ENCODE peak calls at places on chromosomes 13 and 19, in ten cellular contexts. One of them, this sample, is unnamed.
A peak's percentile ranks its signal among the peaks of the same experiment; 100 is the strongest.

GRCh38 chr13:39353988-39354387 is 249.0 kb downstream of the LHFPL6 start:
- DNase-seq in mucosa of descending colon: no peak
- DNase-seq in kidney epithelial cell: no peak
- DNase-seq in AG09309: peak; percentile 38
- DNase-seq in fibroblast of mammary gland: peak; percentile 55
- DNase-seq in heart left ventricle: no peak
- DNase-seq in body of pancreas: no peak
- DNase-seq in HL-60: no peak
- DNase-seq in suprapubic skin: no peak
- DNase-seq in brain microvascular endothelial cell: peak; percentile 57
- DNase-seq in this sample: peak; percentile 80

GRCh38 chr19:3966051-3967017 is 4.6 kb downstream of the DAPK3 start:
- DNase-seq in body of pancreas: peak; percentile 83
- DNase-seq in AG09309: no peak
- DNase-seq in HL-60: no peak
- DNase-seq in fibroblast of mammary gland: no peak
- DNase-seq in brain microvascular endothelial cell: no peak
- DNase-seq in heart left ventricle: no peak
- DNase-seq in mucosa of descending colon: peak; percentile 91
- DNase-seq in kidney epithelial cell: no peak
- DNase-seq in suprapubic skin: peak; percentile 59
- DNase-seq in this sample: no peak

GRCh38 chr19:50803633-50804419 is 13.6 kb downstream of the ACP4 start:
- DNase-seq in mucosa of descending colon: no peak
- DNase-seq in brain microvascular endothelial cell: no peak
- DNase-seq in HL-60: no peak
- DNase-seq in AG09309: no peak
- DNase-seq in kidney epithelial cell: no peak
- DNase-seq in suprapubic skin: no peak
- DNase-seq in fibroblast of mammary gland: peak; percentile 10
- DNase-seq in heart left ventricle: no peak
- DNase-seq in body of pancreas: no peak
- DNase-seq in this sample: peak; percentile 22

GRCh38 chr19:4096049-4096892 is 27.7 kb downstream of the MAP2K2 start:
- DNase-seq in suprapubic skin: no peak
- DNase-seq in AG09309: no peak
- DNase-seq in HL-60: no peak
- DNase-seq in kidney epithelial cell: no peak
- DNase-seq in fibroblast of mammary gland: no peak
- DNase-seq in brain microvascular endothelial cell: no peak
- DNase-seq in body of pancreas: no peak
- DNase-seq in mucosa of descending colon: peak; percentile 93
- DNase-seq in heart left ventricle: no peak
- DNase-seq in this sample: no peak

GRCh38 chr19:52786078-52786463 is 520 bp downstream of the ZNF600 start:
- DNase-seq in mucosa of descending colon: peak; percentile 61
- DNase-seq in suprapubic skin: peak; percentile 66
- DNase-seq in heart left ventricle: no peak
- DNase-seq in brain microvascular endothelial cell: no peak
- DNase-seq in body of pancreas: peak; percentile 17
- DNase-seq in kidney epithelial cell: no peak
- DNase-seq in HL-60: no peak
- DNase-seq in fibroblast of mammary gland: no peak
- DNase-seq in AG09309: no peak
- DNase-seq in this sample: no peak

GRCh38 chr19:46513461-46514236 is 18.0 kb upstream of the PNMA8B start:
- DNase-seq in suprapubic skin: peak; percentile 88
- DNase-seq in HL-60: peak; percentile 50
- DNase-seq in AG09309: peak; percentile 20
- DNase-seq in heart left ventricle: peak; percentile 73
- DNase-seq in fibroblast of mammary gland: peak; percentile 70
- DNase-seq in brain microvascular endothelial cell: peak; percentile 47
- DNase-seq in body of pancreas: peak; percentile 81
- DNase-seq in kidney epithelial cell: no peak
- DNase-seq in mucosa of descending colon: peak; percentile 73
- DNase-seq in this sample: peak; percentile 85

GRCh38 chr13:114032121-114032799 is 58.4 kb upstream of the C13orf46 start:
- DNase-seq in heart left ventricle: no peak
- DNase-seq in suprapubic skin: no peak
- DNase-seq in brain microvascular endothelial cell: peak; percentile 68
- DNase-seq in mucosa of descending colon: no peak
- DNase-seq in AG09309: no peak
- DNase-seq in body of pancreas: no peak
- DNase-seq in HL-60: no peak
- DNase-seq in fibroblast of mammary gland: peak; percentile 83
- DNase-seq in kidney epithelial cell: no peak
- DNase-seq in this sample: peak; percentile 86

GRCh38 chr19:49335071-49335783 is at the start of gene CD37:
- DNase-seq in fibroblast of mammary gland: no peak
- DNase-seq in AG09309: no peak
- DNase-seq in body of pancreas: peak; percentile 11
- DNase-seq in HL-60: peak; percentile 60
- DNase-seq in brain microvascular endothelial cell: no peak
- DNase-seq in kidney epithelial cell: no peak
- DNase-seq in mucosa of descending colon: no peak
- DNase-seq in heart left ventricle: peak; percentile 28
- DNase-seq in suprapubic skin: no peak
- DNase-seq in this sample: no peak

GRCh38 chr13:24135674-24136300 is 24.7 kb upstream of the SPATA13 start:
- DNase-seq in fibroblast of mammary gland: peak; percentile 64
- DNase-seq in heart left ventricle: no peak
- DNase-seq in AG09309: no peak
- DNase-seq in kidney epithelial cell: no peak
- DNase-seq in suprapubic skin: no peak
- DNase-seq in HL-60: no peak
- DNase-seq in mucosa of descending colon: no peak
- DNase-seq in body of pancreas: no peak
- DNase-seq in brain microvascular endothelial cell: peak; percentile 32
- DNase-seq in this sample: peak; percentile 60

GRCh38 chr13:44837250-44837649 is 152.0 kb downstream of the NUFIP1 start:
- DNase-seq in HL-60: no peak
- DNase-seq in kidney epithelial cell: no peak
- DNase-seq in brain microvascular endothelial cell: no peak
- DNase-seq in fibroblast of mammary gland: peak; percentile 58
- DNase-seq in heart left ventricle: no peak
- DNase-seq in body of pancreas: no peak
- DNase-seq in AG09309: no peak
- DNase-seq in suprapubic skin: no peak
- DNase-seq in mucosa of descending colon: no peak
- DNase-seq in this sample: peak; percentile 60

GRCh38 chr19:1298235-1298634 is 12.6 kb downstream of the EFNA2 start:
- DNase-seq in heart left ventricle: no peak
- DNase-seq in suprapubic skin: no peak
- DNase-seq in body of pancreas: no peak
- DNase-seq in fibroblast of mammary gland: no peak
- DNase-seq in AG09309: no peak
- DNase-seq in mucosa of descending colon: no peak
- DNase-seq in brain microvascular endothelial cell: no peak
- DNase-seq in HL-60: no peak
- DNase-seq in kidney epithelial cell: no peak
- DNase-seq in this sample: no peak

GRCh38 chr19:54096642-54097106 is 3.9 kb downstream of the OSCAR start:
- DNase-seq in AG09309: peak; percentile 16
- DNase-seq in kidney epithelial cell: no peak
- DNase-seq in heart left ventricle: no peak
- DNase-seq in fibroblast of mammary gland: peak; percentile 57
- DNase-seq in HL-60: peak; percentile 46
- DNase-seq in suprapubic skin: no peak
- DNase-seq in body of pancreas: no peak
- DNase-seq in mucosa of descending colon: no peak
- DNase-seq in brain microvascular endothelial cell: no peak
- DNase-seq in this sample: peak; percentile 58

GRCh38 chr13:28716511-28716910 is 2.3 kb downstream of the SLC46A3 start:
- DNase-seq in mucosa of descending colon: peak; percentile 70
- DNase-seq in AG09309: peak; percentile 40
- DNase-seq in suprapubic skin: no peak
- DNase-seq in HL-60: no peak
- DNase-seq in body of pancreas: peak; percentile 54
- DNase-seq in brain microvascular endothelial cell: peak; percentile 71
- DNase-seq in kidney epithelial cell: peak; percentile 23
- DNase-seq in fibroblast of mammary gland: peak; percentile 92
- DNase-seq in heart left ventricle: peak; percentile 72
- DNase-seq in this sample: peak; percentile 52

GRCh38 chr13:30431269-30431950 is 9.1 kb downstream of the UBE2L5 start:
- DNase-seq in kidney epithelial cell: no peak
- DNase-seq in body of pancreas: no peak
- DNase-seq in HL-60: no peak
- DNase-seq in heart left ventricle: no peak
- DNase-seq in brain microvascular endothelial cell: no peak
- DNase-seq in suprapubic skin: no peak
- DNase-seq in fibroblast of mammary gland: peak; percentile 57
- DNase-seq in mucosa of descending colon: no peak
- DNase-seq in AG09309: no peak
- DNase-seq in this sample: peak; percentile 33

GRCh38 chr13:73059460-73060250 is 850 bp downstream of the KLF5 start:
- DNase-seq in fibroblast of mammary gland: no peak
- DNase-seq in body of pancreas: peak; percentile 82
- DNase-seq in brain microvascular endothelial cell: no peak
- DNase-seq in kidney epithelial cell: no peak
- DNase-seq in heart left ventricle: peak; percentile 40
- DNase-seq in mucosa of descending colon: peak; percentile 68
- DNase-seq in suprapubic skin: peak; percentile 73
- DNase-seq in HL-60: no peak
- DNase-seq in AG09309: no peak
- DNase-seq in this sample: peak; percentile 29
- H3K4me3 ChIP-seq in fibroblast of mammary gland: peak overlapping the region; percentile 69
- H3K4me3 ChIP-seq in body of pancreas: peak overlapping the region; percentile 82
- H3K4me3 ChIP-seq in brain microvascular endothelial cell: peak overlapping the region; percentile 69
- H3K4me3 ChIP-seq in kidney epithelial cell: peak overlapping the region; percentile 96
- H3K4me3 ChIP-seq in heart left ventricle: peak overlapping the region; percentile 72
- H3K4me3 ChIP-seq in mucosa of descending colon: peak overlapping the region; percentile 83
- H3K4me3 ChIP-seq in suprapubic skin: peak overlapping the region; percentile 83
- H3K4me3 ChIP-seq in HL-60: peak overlapping the region; percentile 72
- H3K4me3 ChIP-seq in AG09309: peak overlapping the region; percentile 85
- H3K4me3 ChIP-seq in this sample: peak overlapping the region; percentile 77

GRCh38 chr19:58021541-58022282 is 12.1 kb upstream of the ZSCAN1 start:
- DNase-seq in AG09309: peak; percentile 31
- DNase-seq in body of pancreas: peak; percentile 37
- DNase-seq in heart left ventricle: peak; percentile 66
- DNase-seq in kidney epithelial cell: no peak
- DNase-seq in fibroblast of mammary gland: peak; percentile 61
- DNase-seq in brain microvascular endothelial cell: peak; percentile 9
- DNase-seq in HL-60: no peak
- DNase-seq in suprapubic skin: no peak
- DNase-seq in mucosa of descending colon: no peak
- DNase-seq in this sample: peak; percentile 55
- TF ChIP-seq CTCF in AG09309: peak; percentile 54
- TF ChIP-seq CTCF in body of pancreas: peak; percentile 56
- TF ChIP-seq CTCF in heart left ventricle: peak; percentile 79
- TF ChIP-seq CTCF in kidney epithelial cell: peak; percentile 11
- TF ChIP-seq CTCF in fibroblast of mammary gland: peak; percentile 44
- TF ChIP-seq CTCF in brain microvascular endothelial cell: peak; percentile 52
- TF ChIP-seq CTCF in HL-60: no peak
- TF ChIP-seq CTCF in suprapubic skin: peak; percentile 43
- TF ChIP-seq CTCF in mucosa of descending colon: no peak
- TF ChIP-seq CTCF in this sample: peak; percentile 54

GRCh38 chr19:30303131-30303654 is 69.0 kb upstream of the ZNF536 start:
- DNase-seq in brain microvascular endothelial cell: no peak
- DNase-seq in body of pancreas: no peak
- DNase-seq in kidney epithelial cell: no peak
- DNase-seq in suprapubic skin: no peak
- DNase-seq in HL-60: no peak
- DNase-seq in AG09309: no peak
- DNase-seq in heart left ventricle: no peak
- DNase-seq in fibroblast of mammary gland: no peak
- DNase-seq in mucosa of descending colon: no peak
- DNase-seq in this sample: no peak
- H3K4me3 ChIP-seq in brain microvascular endothelial cell: no peak overlapping the region
- H3K4me3 ChIP-seq in body of pancreas: no peak overlapping the region
- H3K4me3 ChIP-seq in kidney epithelial cell: no peak overlapping the region
- H3K4me3 ChIP-seq in suprapubic skin: no peak overlapping the region
- H3K4me3 ChIP-seq in HL-60: no peak overlapping the region
- H3K4me3 ChIP-seq in AG09309: no peak overlapping the region
- H3K4me3 ChIP-seq in heart left ventricle: no peak overlapping the region
- H3K4me3 ChIP-seq in fibroblast of mammary gland: no peak overlapping the region
- H3K4me3 ChIP-seq in mucosa of descending colon: no peak overlapping the region
- H3K4me3 ChIP-seq in this sample: no peak overlapping the region

DNA sequence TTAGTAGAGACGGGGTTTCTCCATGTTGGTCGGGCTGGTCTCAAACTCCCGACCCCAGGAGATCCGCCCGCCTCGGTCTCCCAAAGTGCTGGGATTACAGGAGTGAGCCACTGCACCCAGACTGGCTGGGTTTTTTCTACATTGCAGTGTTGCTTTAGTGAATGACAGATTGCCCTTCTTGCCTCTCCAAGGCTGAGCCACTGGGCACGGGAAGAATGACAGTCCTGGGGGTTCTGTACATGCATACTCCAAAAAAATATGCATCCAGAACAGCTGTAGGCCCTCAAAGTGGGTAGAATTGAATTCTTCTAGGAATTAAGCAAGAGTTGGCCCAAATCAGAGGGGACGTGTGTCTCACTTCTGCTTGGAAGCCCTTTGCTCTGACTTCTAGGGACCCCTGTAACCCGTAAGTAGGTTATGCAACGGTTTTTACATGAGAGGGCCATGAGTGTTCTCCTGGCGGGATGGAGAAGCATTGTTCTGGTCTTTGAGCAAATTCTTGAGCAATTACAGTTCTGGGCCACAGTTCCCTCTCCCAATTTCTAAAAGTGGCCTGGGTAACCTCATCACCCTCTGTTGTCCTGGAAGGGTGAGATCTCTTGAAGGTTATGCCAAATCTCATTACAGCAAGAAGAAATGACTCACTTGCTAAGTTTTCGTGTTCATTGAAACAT is 3.6 kb downstream of the ACTN4 start:
- DNase-seq in HL-60: peak; percentile 86
- DNase-seq in suprapubic skin: no peak
- DNase-seq in body of pancreas: no peak
- DNase-seq in kidney epithelial cell: no peak
- DNase-seq in mucosa of descending colon: no peak
- DNase-seq in fibroblast of mammary gland: peak; percentile 98
- DNase-seq in brain microvascular endothelial cell: no peak
- DNase-seq in heart left ventricle: no peak
- DNase-seq in AG09309: no peak
- DNase-seq in this sample: peak; percentile 48
- TF ChIP-seq CTCF in HL-60: no peak
- TF ChIP-seq CTCF in suprapubic skin: no peak
- TF ChIP-seq CTCF in body of pancreas: no peak
- TF ChIP-seq CTCF in kidney epithelial cell: no peak
- TF ChIP-seq CTCF in mucosa of descending colon: no peak
- TF ChIP-seq CTCF in fibroblast of mammary gland: peak; percentile 7
- TF ChIP-seq CTCF in brain microvascular endothelial cell: no peak
- TF ChIP-seq CTCF in heart left ventricle: no peak
- TF ChIP-seq CTCF in AG09309: peak; percentile 9
- TF ChIP-seq CTCF in this sample: no peak